ENCODE peak calls at places on chromosome 17, in nine cellular contexts. N is activated T-helper 1 cell treated with Interleukin-2 at 50 U/mL for 16 hours; V is stimulated activated CD8-positive, alpha-beta memory T cell treated with anti-CD3 and anti-CD28 coated beads, Interleukin-2, amount 100 ng/mL, for 1 hour; J is left ventricle myocardium superior; U is AG08395; G is NCI-H1105 treated with DMSO at 0.1 percent for 48 hours; R is skeletal muscle cell; L is fibroblast of lung; T is astrocyte of the spinal cord. M is an unnamed sample.

GRCh38 chr17:15213381-15214087 is 51.6 kb downstream of the PMP22 start:
- DNase-seq in N (no peak), V (no peak), J (no peak), U (no peak), G (peak), R (no peak), L (peak), T (peak), M (peak)

GRCh38 chr17:81350320-81350686 is 45.0 kb upstream of the BAHCC1 start:
- DNase-seq in N (no peak), V (no peak), J (no peak), U (no peak), G (no peak), R (no peak), L (no peak), T (no peak), M (no peak)

GRCh38 chr17:41539979-41540701 is 12.0 kb upstream of the KRT19 start:
- DNase-seq in N (no peak), V (no peak), J (no peak), U (no peak), G (peak), R (no peak), L (no peak), T (no peak), M (no peak)

GRCh38 chr17:17605083-17605746 is 13.7 kb upstream of the PEMT start:
- DNase-seq in N (no peak), V (no peak), J (no peak), U (no peak), G (no peak), R (no peak), L (no peak), T (no peak), M (no peak)

GRCh38 chr17:47239663-47240374 is 13.8 kb upstream of the ITGB3 start:
- DNase-seq in N (no peak), V (no peak), J (peak), U (peak), G (peak), R (peak), L (peak), T (peak), M (peak)

GRCh38 chr17:2394775-2395191 is 6.1 kb downstream of the MNT start:
- DNase-seq in N (no peak), V (no peak), J (peak), U (no peak), G (no peak), R (no peak), L (no peak), T (no peak), M (no peak)

GRCh38 chr17:76204277-76204676 is 36.0 kb downstream of the RNF157 start:
- DNase-seq in N (no peak), V (no peak), J (no peak), U (peak), G (no peak), R (peak), L (peak), T (peak), M (no peak)

GRCh38 chr17:18965530-18966236 is 13.7 kb downstream of the SLC5A10 start:
- DNase-seq in N (no peak), V (no peak), J (no peak), U (no peak), G (no peak), R (no peak), L (no peak), T (no peak), M (no peak)

GRCh38 chr17:5431929-5432556 is 6.9 kb downstream of the C1QBP start:
- DNase-seq in N (no peak), V (no peak), J (no peak), U (no peak), G (no peak), R (no peak), L (no peak), T (no peak), M (no peak)

GRCh38 chr17:57369509-57369945 is 113.2 kb downstream of the MSI2 start:
- DNase-seq in N (no peak), V (no peak), J (no peak), U (no peak), G (no peak), R (no peak), L (peak), T (peak), M (no peak)

GRCh38 chr17:75031972-75032895 is 14.5 kb downstream of the ATP5PD start:
- DNase-seq in N (no peak), V (no peak), J (peak), U (peak), G (peak), R (no peak), L (peak), T (peak), M (peak)

GRCh38 chr17:81685108-81685507 is 1.3 kb downstream of the HGS start:
- DNase-seq in N (no peak), V (no peak), J (no peak), U (peak), G (no peak), R (peak), L (peak), T (peak), M (peak)

GRCh38 chr17:74442670-74443515 is 11.0 kb downstream of the GPRC5C start:
- DNase-seq in N (no peak), V (no peak), J (peak), U (peak), G (peak), R (no peak), L (peak), T (no peak), M (no peak)

GRCh38 chr17:3603119-3603869 is 5.9 kb downstream of the TRPV1 start:
- DNase-seq in N (no peak), V (no peak), J (no peak), U (peak), G (no peak), R (peak), L (peak), T (peak), M (peak)

GRCh38 chr17:38703742-38704644 is 1.1 kb upstream of the MLLT6 start:
- DNase-seq in N (peak), V (no peak), J (peak), U (no peak), G (peak), R (no peak), L (no peak), T (no peak), M (peak)